ENCODE peak calls at places on chromosomes 6 and 20, in nine cellular contexts. O, Y, U, R, Z, I, T, V and N are unnamed samples.

GRCh38 chr20:41693136-41693979 is 75.2 kb upstream of the CHD6 start:
- DNase-seq in O (peak), Y (peak), U (peak), R (peak), Z (peak), I (peak), T (peak), V (peak), N (no peak)

GRCh38 chr20:64212750-64213149 is 42.8 kb upstream of the PCMTD2 start:
- DNase-seq in O (peak), Y (no peak), U (no peak), R (peak), Z (peak), I (peak), T (no peak), V (no peak), N (no peak)

GRCh38 chr6:24581084-24581669 is 64.8 kb downstream of the KIAA0319 start:
- DNase-seq in O (peak), Y (no peak), U (peak), R (peak), Z (peak), I (peak), T (no peak), V (peak), N (peak)

GRCh38 chr6:75863001-75863400 is 114.0 kb downstream of the MYO6 start:
- DNase-seq in O (no peak), Y (no peak), U (no peak), R (no peak), Z (no peak), I (no peak), T (no peak), V (no peak), N (no peak)

GRCh38 chr6:21438986-21439352 is 154.6 kb upstream of the SOX4 start:
- DNase-seq in O (no peak), Y (no peak), U (no peak), R (no peak), Z (no peak), I (no peak), T (no peak), V (no peak), N (no peak)

GRCh38 chr6:44099192-44099591 is 28.1 kb downstream of the MRPL14 start:
- DNase-seq in O (no peak), Y (no peak), U (no peak), R (no peak), Z (no peak), I (no peak), T (no peak), V (no peak), N (no peak)

GRCh38 chr6:50655848-50656453 is 57.4 kb upstream of the TFAP2D start:
- DNase-seq in O (no peak), Y (no peak), U (no peak), R (no peak), Z (peak), I (no peak), T (no peak), V (no peak), N (no peak)

GRCh38 chr6:164078551-164079274 is 664.2 kb downstream of the QKI start:
- DNase-seq in O (no peak), Y (no peak), U (no peak), R (no peak), Z (no peak), I (no peak), T (no peak), V (no peak), N (no peak)

GRCh38 chr20:59725476-59726119 is 121.3 kb downstream of the PHACTR3 start:
- DNase-seq in O (peak), Y (peak), U (no peak), R (no peak), Z (no peak), I (no peak), T (no peak), V (no peak), N (peak)

GRCh38 chr20:63935447-63935846 is 20.8 kb downstream of the UCKL1 start:
- DNase-seq in O (no peak), Y (no peak), U (no peak), R (no peak), Z (no peak), I (no peak), T (no peak), V (no peak), N (no peak)

GRCh38 chr20:63093966-63094766 is 87.4 kb upstream of the BHLHE23 start:
- DNase-seq in O (no peak), Y (peak), U (no peak), R (peak), Z (no peak), I (peak), T (peak), V (no peak), N (peak)

GRCh38 chr6:39666706-39667489 is 58.3 kb downstream of the KIF6 start:
- DNase-seq in O (no peak), Y (no peak), U (no peak), R (no peak), Z (no peak), I (no peak), T (no peak), V (no peak), N (no peak)

GRCh38 chr6:147974376-147974775 is 368.3 kb upstream of the SASH1 start:
- DNase-seq in O (no peak), Y (no peak), U (no peak), R (no peak), Z (peak), I (no peak), T (no peak), V (no peak), N (no peak)

GRCh38 chr6:127858992-127859391 is 41.9 kb downstream of the THEMIS start:
- DNase-seq in O (no peak), Y (no peak), U (no peak), R (no peak), Z (no peak), I (no peak), T (no peak), V (no peak), N (no peak)

GRCh38 chr6:14925627-14926026 is 320.2 kb upstream of the JARID2 start:
- DNase-seq in O (no peak), Y (no peak), U (no peak), R (no peak), Z (no peak), I (no peak), T (no peak), V (no peak), N (no peak)

GRCh38 chr6:105193647-105194046 is 13.8 kb upstream of the POPDC3 start:
- DNase-seq in O (no peak), Y (no peak), U (no peak), R (no peak), Z (peak), I (no peak), T (no peak), V (no peak), N (no peak)

GRCh38 chr20:37880726-37881591 is 22.0 kb upstream of the VSTM2L start:
- DNase-seq in O (peak), Y (no peak), U (no peak), R (peak), Z (no peak), I (peak), T (no peak), V (no peak), N (no peak)

GRCh38 chr6:25042599-25042936 is 106.8 kb upstream of the RIPOR2 start:
- DNase-seq in O (no peak), Y (no peak), U (no peak), R (no peak), Z (no peak), I (no peak), T (no peak), V (no peak), N (no peak)

GRCh38 chr20:19256085-19256484 is 43.6 kb downstream of the SLC24A3 start:
- DNase-seq in O (no peak), Y (no peak), U (no peak), R (no peak), Z (no peak), I (no peak), T (no peak), V (no peak), N (no peak)

GRCh38 chr6:155418017-155418749 is 37.5 kb downstream of the NOX3 start:
- DNase-seq in O (no peak), Y (no peak), U (no peak), R (no peak), Z (peak), I (no peak), T (no peak), V (peak), N (no peak)

GRCh38 chr6:16238658-16239089 is 287 bp downstream of the GMPR start:
- DNase-seq in O (no peak), Y (no peak), U (no peak), R (no peak), Z (no peak), I (peak), T (no peak), V (no peak), N (no peak)

GRCh38 chr6:51199733-51200132 is 381.1 kb downstream of the TFAP2B start:
- DNase-seq in O (no peak), Y (no peak), U (no peak), R (no peak), Z (no peak), I (no peak), T (no peak), V (peak), N (no peak)

GRCh38 chr6:31614075-31614619 is 887 bp upstream of the AIF1 start:
- DNase-seq in O (no peak), Y (no peak), U (no peak), R (no peak), Z (no peak), I (no peak), T (no peak), V (no peak), N (no peak)

GRCh38 chr6:14544689-14545088 is 427.1 kb downstream of the CD83 start:
- DNase-seq in O (no peak), Y (no peak), U (no peak), R (no peak), Z (no peak), I (no peak), T (no peak), V (no peak), N (no peak)

GRCh38 chr20:40489886-40490285 is 199.2 kb downstream of the MAFB start:
- DNase-seq in O (no peak), Y (no peak), U (no peak), R (no peak), Z (peak), I (no peak), T (no peak), V (no peak), N (peak)

GRCh38 chr20:19913927-19914614 is 103.1 kb upstream of the NAA20 start:
- DNase-seq in O (no peak), Y (no peak), U (no peak), R (no peak), Z (peak), I (no peak), T (no peak), V (no peak), N (no peak)

GRCh38 chr6:317452-318144 is 25.3 kb downstream of the DUSP22 start:
- DNase-seq in O (no peak), Y (no peak), U (no peak), R (no peak), Z (no peak), I (no peak), T (no peak), V (no peak), N (no peak)

GRCh38 chr6:157196391-157196790 is 126.9 kb downstream of the TMEM242 start:
- DNase-seq in O (no peak), Y (no peak), U (no peak), R (no peak), Z (no peak), I (no peak), T (no peak), V (no peak), N (no peak)

GRCh38 chr6:72689107-72689954 is 67.5 kb downstream of the KCNQ5 start:
- DNase-seq in O (no peak), Y (no peak), U (no peak), R (no peak), Z (no peak), I (no peak), T (no peak), V (no peak), N (no peak)

DNA sequence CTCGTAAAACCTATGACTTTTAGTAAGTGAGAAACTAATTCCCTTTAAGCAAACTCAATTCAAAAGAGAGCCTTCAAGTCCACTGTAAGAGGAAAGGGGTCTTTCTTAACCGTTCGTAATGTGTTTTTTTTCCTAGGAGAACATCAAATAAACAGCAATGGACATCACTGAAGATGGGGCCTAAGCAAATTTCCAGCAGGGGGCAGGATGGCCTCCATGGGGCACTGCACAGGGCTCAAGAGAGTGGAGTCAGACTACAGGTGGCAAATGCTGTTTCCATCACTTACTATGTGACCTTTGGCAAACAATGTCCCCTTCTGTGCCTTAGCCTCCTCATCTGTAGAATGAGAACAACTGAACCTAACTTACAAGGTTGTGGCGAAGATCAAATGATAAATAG is 88.7 kb downstream of the ARHGAP18 start:
- DNase-seq in O (no peak), Y (no peak), U (no peak), R (no peak), Z (no peak), I (peak), T (no peak), V (no peak), N (no peak)
- TF ChIP-seq CTCF in O (no peak), Y (peak), U (no peak), R (peak), Z (peak), I (peak), T (peak), V (no peak), N (peak)

DNA sequence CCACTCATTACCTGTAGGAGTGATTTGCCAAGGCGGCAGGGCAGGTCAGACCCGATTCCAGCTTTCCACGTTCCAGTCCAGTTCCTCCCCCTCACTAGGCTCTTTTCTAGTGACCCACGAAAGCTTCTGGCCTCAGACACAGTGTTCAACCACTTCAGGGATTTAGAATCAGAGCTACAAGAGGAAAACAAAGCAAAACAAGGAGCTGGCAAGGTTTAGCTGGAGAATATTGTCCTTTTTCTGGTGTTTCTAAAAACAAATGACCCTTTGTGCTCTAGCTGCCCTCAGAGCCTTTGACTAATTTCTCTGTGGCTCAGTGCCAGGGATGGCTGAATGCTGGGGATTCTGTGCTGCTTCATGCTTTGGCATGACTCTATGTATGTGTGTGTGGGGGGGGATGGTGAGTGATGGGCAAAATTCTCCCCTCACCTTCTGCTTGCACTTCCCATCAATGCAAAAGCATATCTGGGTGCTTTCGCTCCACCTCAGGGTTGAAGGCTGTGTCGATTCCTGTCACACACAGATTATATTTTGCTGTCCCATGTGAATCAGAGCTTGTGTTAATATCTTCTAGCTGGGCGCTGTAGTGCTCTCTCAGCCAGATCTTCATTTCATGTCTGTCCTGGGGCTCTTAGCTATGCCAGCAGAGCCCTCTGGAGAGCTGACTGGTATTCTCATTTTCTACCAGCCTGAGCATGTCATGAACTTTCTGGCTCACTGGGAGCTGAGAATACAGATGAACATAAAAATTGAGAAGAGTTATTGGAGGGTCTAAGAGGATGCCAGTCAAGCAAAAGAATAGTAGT is 19.3 kb upstream of the NEDD9 start:
- DNase-seq in O (peak), Y (no peak), U (peak), R (peak), Z (peak), I (no peak), T (no peak), V (peak), N (no peak)
- TF ChIP-seq CTCF in O (no peak), Y (no peak), U (no peak), R (no peak), Z (no peak), I (no peak), T (no peak), V (no peak), N (peak)

GRCh38 chr6:29617782-29618557 is 15.0 kb downstream of the GABBR1 start:
- DNase-seq in O (no peak), Y (no peak), U (no peak), R (no peak), Z (no peak), I (no peak), T (no peak), V (no peak), N (no peak)
- TF ChIP-seq CTCF in O (no peak), Y (peak), U (no peak), R (no peak), Z (peak), I (no peak), T (no peak), V (no peak), N (peak)

GRCh38 chr6:136108591-136108990 is 141.5 kb downstream of the MTFR2 start:
- DNase-seq in O (no peak), Y (no peak), U (no peak), R (no peak), Z (no peak), I (no peak), T (no peak), V (no peak), N (no peak)

GRCh38 chr6:136103763-136104311 is 146.3 kb downstream of the MTFR2 start:
- DNase-seq in O (peak), Y (no peak), U (no peak), R (peak), Z (no peak), I (peak), T (no peak), V (no peak), N (no peak)

GRCh38 chr6:136104556-136104955 is 145.6 kb downstream of the MTFR2 start:
- DNase-seq in O (no peak), Y (no peak), U (no peak), R (no peak), Z (no peak), I (no peak), T (no peak), V (no peak), N (no peak)

DNA sequence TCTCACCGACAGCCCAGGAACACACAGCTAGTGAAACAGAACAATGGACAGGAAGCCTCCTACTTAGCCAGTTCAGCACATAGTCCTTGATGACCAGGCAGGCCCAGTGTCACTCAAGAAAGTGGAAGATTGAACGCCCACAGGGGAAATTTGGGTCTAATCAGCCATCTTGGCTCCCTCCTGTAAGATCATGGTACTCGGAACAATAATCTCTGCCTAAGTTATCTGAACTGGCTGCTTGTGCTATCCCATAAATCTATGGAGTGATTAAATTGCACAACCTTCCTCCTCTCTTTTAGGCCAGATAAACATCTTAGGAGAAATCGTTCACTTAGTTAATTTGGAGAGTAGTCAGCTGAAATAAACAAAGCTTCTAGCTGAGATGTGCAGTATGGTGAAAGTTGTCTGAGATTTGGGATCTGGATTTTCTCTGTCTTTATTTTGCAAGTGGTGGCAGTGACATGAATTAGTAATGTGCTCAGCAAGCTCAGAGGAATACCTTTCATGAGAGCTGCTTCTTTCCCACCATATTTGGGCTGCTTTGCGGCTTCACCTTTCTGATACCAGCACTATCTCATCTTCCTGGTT is 146.9 kb downstream of the MTFR2 start:
- DNase-seq in O (no peak), Y (no peak), U (no peak), R (no peak), Z (no peak), I (no peak), T (no peak), V (no peak), N (no peak)
- TF ChIP-seq CTCF in O (no peak), Y (no peak), U (no peak), R (no peak), Z (no peak), I (no peak), T (no peak), V (no peak), N (no peak)

DNA sequence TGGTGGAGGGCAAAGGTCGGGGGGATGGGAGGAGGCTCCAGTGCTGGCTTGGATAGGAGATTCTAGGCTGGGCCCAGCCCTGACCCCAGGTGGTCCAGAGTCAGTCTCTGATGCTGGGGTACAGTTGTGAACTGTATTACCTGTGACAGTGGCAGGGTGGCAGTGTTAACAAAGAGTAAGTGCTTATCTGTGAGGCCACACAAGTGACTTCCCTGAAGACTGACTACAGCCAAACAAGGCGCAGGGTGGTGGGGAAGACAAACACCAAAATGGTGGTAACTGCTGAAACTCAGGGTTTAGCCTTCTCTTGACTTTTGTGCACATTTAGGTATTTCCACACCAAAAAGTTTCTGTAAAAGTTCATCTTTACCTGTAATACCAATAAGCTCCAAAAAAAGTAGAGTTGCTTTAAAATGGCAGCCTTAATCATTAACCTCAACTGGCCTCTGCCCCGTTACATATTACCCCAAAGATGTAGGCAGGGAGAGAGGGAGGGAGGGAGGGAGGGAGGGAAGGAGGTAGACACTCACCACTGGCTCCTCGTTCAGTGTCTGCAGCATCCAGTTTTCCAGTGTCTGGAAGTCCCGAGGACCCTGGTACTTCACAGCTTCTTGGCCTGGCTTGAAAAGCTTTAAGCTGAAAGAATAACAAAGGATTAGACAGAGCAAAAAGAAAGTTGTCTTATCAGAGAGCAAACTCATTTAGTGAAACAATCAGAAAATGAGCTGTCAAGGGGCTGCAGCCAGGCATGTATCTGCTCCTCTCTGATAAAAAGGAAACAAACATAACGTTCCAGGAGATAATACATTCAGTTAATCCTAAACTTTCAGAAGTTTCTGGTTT is 11.3 kb downstream of the TXNDC5 start:
- DNase-seq in O (no peak), Y (no peak), U (no peak), R (no peak), Z (no peak), I (no peak), T (no peak), V (no peak), N (no peak)
- TF ChIP-seq CTCF in O (no peak), Y (no peak), U (no peak), R (peak), Z (no peak), I (no peak), T (no peak), V (no peak), N (no peak)

DNA sequence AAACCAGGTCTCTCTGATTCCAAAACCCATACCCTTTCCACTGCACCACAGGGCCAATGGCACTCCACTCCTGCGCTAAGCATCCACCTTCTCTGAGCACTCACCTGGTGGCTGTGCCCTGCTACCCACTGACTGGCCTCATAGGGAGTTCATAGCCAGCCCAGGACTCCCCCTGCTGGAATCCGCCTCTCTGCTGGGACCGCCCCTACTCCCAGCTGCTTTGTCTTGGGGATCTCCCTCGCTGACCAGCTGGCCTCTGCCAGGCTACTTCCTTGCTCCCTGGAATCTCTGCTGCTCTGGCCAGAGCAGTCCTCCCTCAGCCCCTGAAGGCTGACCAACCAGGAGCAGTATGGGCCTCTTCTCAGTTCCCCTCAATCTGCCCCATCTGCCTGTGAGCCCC is 129.7 kb downstream of the FAXC start:
- DNase-seq in O (no peak), Y (no peak), U (no peak), R (no peak), Z (no peak), I (no peak), T (no peak), V (no peak), N (no peak)
- TF ChIP-seq CTCF in O (no peak), Y (no peak), U (no peak), R (no peak), Z (no peak), I (no peak), T (no peak), V (no peak), N (no peak)